ENCODE peak calls at places on chromosomes 4 and X, in ten cellular contexts. B is HT1080; Q is stimulated activated CD8-positive, alpha-beta memory T cell treated with anti-CD3 and anti-CD28 coated beads, Interleukin-7, amount 100 ng/mL, for 4 hours; Y is NCI-H2081; C is activated T-helper 1 cell treated with anti-CD3 and anti-CD28 coated beads, Interleukin-2, amount 50 U/mL, for 16 hours; A is stimulated activated CD4-positive, alpha-beta T cell treated with anti-CD3 and anti-CD28 coated beads, Interleukin-1b, Interleukin-23, amount 100 ng/mL, for 1 hour; Z is Ammon's horn; D is mucosa of descending colon; S is activated gamma-delta T cell treated with anti-CD3 and anti-CD28 coated beads, Interleukin-2, amount 50 U/mL, for 16 hours; W is activated CD8-positive, alpha-beta T cell treated with anti-CD3 and anti-CD28 coated beads for 36 hours. V is an unnamed sample.

GRCh38 chr4:48913346-48913745 is 6.8 kb upstream of the OCIAD2 start:
- DNase-seq in B (peak), Y (no peak), Z (peak), W (no peak), C (no peak), S (no peak), Q (no peak), A (no peak), D (no peak), V (no peak)

GRCh38 chr4:99735822-99736221 is 78.2 kb upstream of the C4orf54 start:
- DNase-seq in B (no peak), S (no peak), Z (no peak), W (no peak), Q (no peak), Y (no peak), C (no peak), D (no peak), A (no peak), V (no peak)

GRCh38 chrX:29435396-29435795 is 780.0 kb upstream of the MAGEB2 start:
- DNase-seq in C (no peak), Q (no peak), W (no peak), S (no peak), Y (no peak), B (no peak), Z (no peak), A (no peak), D (no peak), V (no peak)

GRCh38 chr4:76726141-76726540 is 171.8 kb downstream of the SOWAHB start:
- DNase-seq in Y (no peak), W (no peak), S (no peak), A (no peak), C (no peak), Z (no peak), B (peak), Q (no peak), D (no peak), V (no peak)

GRCh38 chr4:22595684-22596083 is 79.8 kb upstream of the ADGRA3 start:
- DNase-seq in Z (no peak), C (no peak), Q (no peak), B (peak), S (no peak), A (no peak), D (no peak), Y (no peak), W (no peak), V (no peak)

GRCh38 chrX:39487166-39488006 is 610.4 kb downstream of the BCOR start:
- DNase-seq in C (no peak), A (no peak), D (no peak), B (no peak), Z (no peak), Y (no peak), S (no peak), W (peak), Q (no peak), V (no peak)

GRCh38 chr4:163484906-163485305 is 9.6 kb upstream of the TMA16 start:
- DNase-seq in S (peak), Y (peak), Q (peak), Z (peak), W (peak), A (no peak), B (peak), D (no peak), C (no peak), V (peak)

GRCh38 chrX:81201692-81202412 is at the start of the genes HMGN5 and SH3BGRL:
- DNase-seq in S (peak), D (peak), B (peak), C (peak), A (peak), Z (peak), Q (peak), Y (peak), W (peak), V (peak)

GRCh38 chr4:177403746-177404145 is 38.5 kb downstream of the AGA start:
- DNase-seq in Y (no peak), Q (no peak), B (no peak), W (no peak), D (no peak), S (no peak), Z (no peak), C (no peak), A (no peak), V (no peak)

GRCh38 chrX:112761239-112762207 is 79.1 kb downstream of the AMOT start:
- DNase-seq in C (no peak), Y (no peak), Q (no peak), D (no peak), W (no peak), S (no peak), B (no peak), A (no peak), Z (peak), V (no peak)

GRCh38 chrX:123803331-123803983 is 56.4 kb upstream of the XIAP start:
- DNase-seq in B (peak), W (peak), D (no peak), C (no peak), A (no peak), Y (peak), Q (no peak), S (no peak), Z (no peak), V (peak)

GRCh38 chr4:141486375-141486997 is 149.9 kb upstream of the IL15 start:
- DNase-seq in B (peak), D (no peak), C (no peak), Q (no peak), A (no peak), Z (no peak), W (no peak), Y (no peak), S (no peak), V (no peak)

GRCh38 chrX:150482537-150483217 is 85.7 kb upstream of the MTM1 start:
- DNase-seq in C (peak), D (no peak), B (peak), Y (no peak), Q (peak), Z (peak), W (peak), A (no peak), S (peak), V (no peak)

V was measured in neuronal stem cell.